ENCODE peak calls at places on chromosomes 4 and X, in four cellular contexts. One of them, this sample, is unnamed.

GRCh38 chr4:170336238-170336775 is 246.6 kb upstream of the AADAT start:
- DNase-seq in A549: no peak
- DNase-seq in GM12878: peak; percentile 64
- DNase-seq in HepG2: no peak
- DNase-seq in this sample: no peak

GRCh38 chrX:13212191-13212651 is 107.6 kb downstream of the ATXN3L start:
- DNase-seq in GM12878: no peak
- DNase-seq in HepG2: no peak
- DNase-seq in A549: no peak
- DNase-seq in this sample: peak; percentile 13

GRCh38 chr4:180615746-180616145 is 1627.5 kb upstream of the TENM3 start:
- DNase-seq in GM12878: no peak
- DNase-seq in HepG2: no peak
- DNase-seq in A549: no peak
- DNase-seq in this sample: no peak

GRCh38 chrX:77493677-77494553 is 46.7 kb downstream of the FGF16 start:
- DNase-seq in A549: peak; percentile 13
- DNase-seq in GM12878: no peak
- DNase-seq in HepG2: peak; percentile 7
- DNase-seq in this sample: peak; percentile 88

GRCh38 chr4:151227731-151228130 is 49.2 kb upstream of the PRSS48 start:
- DNase-seq in GM12878: no peak
- DNase-seq in HepG2: no peak
- DNase-seq in A549: peak; percentile 33
- DNase-seq in this sample: peak; percentile 78

GRCh38 chr4:112940364-112940763 is 109.1 kb upstream of the ANK2 start:
- DNase-seq in A549: no peak
- DNase-seq in GM12878: no peak
- DNase-seq in HepG2: no peak
- DNase-seq in this sample: no peak

GRCh38 chr4:48654015-48654664 is 125.9 kb downstream of the FRYL start:
- DNase-seq in GM12878: no peak
- DNase-seq in HepG2: no peak
- DNase-seq in A549: no peak
- DNase-seq in this sample: peak; percentile 49

GRCh38 chr4:121726642-121727268 is 30.0 kb upstream of the ANXA5 start:
- DNase-seq in A549: peak; percentile 61
- DNase-seq in GM12878: peak; percentile 47
- DNase-seq in HepG2: peak; percentile 64
- DNase-seq in this sample: peak; percentile 78

GRCh38 chr4:89575840-89576239 is 261.1 kb downstream of the SNCA start:
- DNase-seq in A549: no peak
- DNase-seq in HepG2: no peak
- DNase-seq in GM12878: no peak
- DNase-seq in this sample: no peak

DNA sequence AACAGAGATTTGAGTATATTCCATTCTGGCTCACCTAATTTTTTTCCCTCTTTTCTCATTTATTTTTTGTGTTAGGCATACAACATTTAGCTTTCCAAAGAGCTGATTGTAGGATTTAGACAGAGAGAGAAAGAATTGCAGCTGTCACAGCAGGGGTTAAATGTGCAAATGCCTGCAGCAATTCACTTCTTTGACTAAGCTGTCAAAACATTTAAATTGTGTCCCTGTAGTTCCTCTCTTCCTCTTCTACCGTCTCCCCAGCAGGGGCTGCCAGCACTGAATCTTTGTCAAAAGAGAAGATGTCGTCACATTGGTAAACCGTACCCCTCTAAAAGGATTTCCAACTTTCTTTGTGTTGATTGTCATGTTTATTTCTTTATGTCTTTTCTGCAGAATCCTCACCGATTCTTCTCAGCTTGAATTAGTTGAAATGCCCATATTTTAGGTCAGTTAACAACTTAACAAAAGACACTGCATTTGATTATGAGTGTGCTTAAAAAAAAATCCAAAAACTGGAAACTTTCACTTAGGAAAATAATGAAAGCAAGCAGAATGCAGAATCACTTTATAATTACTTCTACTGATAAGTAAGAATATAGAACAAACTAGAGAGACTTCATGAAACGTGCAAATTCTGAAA is 111.1 kb upstream of the PTPN13 start:
- DNase-seq in GM12878: no peak
- DNase-seq in HepG2: no peak
- DNase-seq in A549: no peak
- DNase-seq in this sample: no peak
- TF ChIP-seq CEBPB in GM12878: no peak
- TF ChIP-seq CEBPB in HepG2: no peak
- TF ChIP-seq CEBPB in A549: no peak
- TF ChIP-seq CEBPB in this sample: no peak

GRCh38 chrX:134377537-134377936 is 82.4 kb upstream of the HPRT1 start:
- DNase-seq in HepG2: peak; percentile 48
- DNase-seq in A549: peak; percentile 62
- DNase-seq in GM12878: no peak
- DNase-seq in this sample: peak; percentile 52

GRCh38 chrX:134373736-134374135 is 86.2 kb upstream of the HPRT1 start:
- DNase-seq in HepG2: no peak
- DNase-seq in A549: peak; percentile 1
- DNase-seq in GM12878: no peak
- DNase-seq in this sample: no peak

GRCh38 chrX:134375691-134376090 is 84.3 kb upstream of the HPRT1 start:
- DNase-seq in A549: no peak
- DNase-seq in HepG2: no peak
- DNase-seq in GM12878: no peak
- DNase-seq in this sample: no peak

GRCh38 chrX:134374294-134374693 is 85.7 kb upstream of the HPRT1 start:
- DNase-seq in A549: peak; percentile 1
- DNase-seq in GM12878: no peak
- DNase-seq in HepG2: no peak
- DNase-seq in this sample: no peak

DNA sequence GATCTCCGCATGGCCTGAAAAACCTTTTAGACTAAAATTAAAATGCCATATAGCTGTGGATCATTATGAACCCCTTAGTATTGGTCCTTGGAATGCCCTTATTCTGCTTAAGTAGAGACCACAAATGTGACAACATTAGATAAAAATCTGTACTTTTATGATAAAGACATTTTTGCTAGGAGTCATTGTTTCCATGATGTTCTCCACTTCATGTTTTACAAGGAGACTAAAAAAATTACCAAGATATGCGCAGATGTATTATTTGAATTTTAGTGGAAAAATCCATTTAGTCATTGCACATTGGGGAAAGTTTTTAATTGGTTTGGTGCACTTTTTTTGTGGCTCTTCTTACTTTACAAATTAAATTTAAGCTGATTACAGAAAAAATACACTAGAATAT is 85.1 kb upstream of the HPRT1 start:
- DNase-seq in A549: no peak
- DNase-seq in HepG2: no peak
- DNase-seq in GM12878: no peak
- DNase-seq in this sample: no peak
- TF ChIP-seq CEBPB in A549: no peak
- TF ChIP-seq CEBPB in HepG2: no peak
- TF ChIP-seq CEBPB in GM12878: no peak
- TF ChIP-seq CEBPB in this sample: no peak

DNA sequence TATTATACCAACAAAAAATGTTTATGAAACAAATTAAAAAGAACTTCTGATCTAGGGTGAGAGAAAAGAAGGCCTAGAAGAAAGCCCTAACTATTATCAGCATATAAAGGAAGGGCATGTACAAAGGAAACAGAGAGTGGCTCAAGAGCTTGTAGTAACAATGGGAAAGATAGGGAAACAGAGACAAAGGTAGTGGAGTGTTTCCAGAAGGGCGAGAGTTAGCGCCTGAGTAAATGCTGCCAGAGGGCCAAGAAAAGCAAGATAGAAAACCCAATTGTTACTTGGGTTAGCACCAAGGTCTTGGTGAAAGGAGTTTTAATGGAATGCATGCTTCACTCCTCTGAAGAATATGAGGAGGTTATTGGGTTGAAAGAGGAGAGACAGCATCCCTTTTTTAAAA is 16.5 kb upstream of the MSL3 start:
- DNase-seq in A549: no peak
- DNase-seq in GM12878: no peak
- DNase-seq in HepG2: no peak
- DNase-seq in this sample: no peak
- TF ChIP-seq CEBPB in A549: no peak
- TF ChIP-seq CEBPB in GM12878: no peak
- TF ChIP-seq CEBPB in HepG2: no peak
- TF ChIP-seq CEBPB in this sample: no peak

DNA sequence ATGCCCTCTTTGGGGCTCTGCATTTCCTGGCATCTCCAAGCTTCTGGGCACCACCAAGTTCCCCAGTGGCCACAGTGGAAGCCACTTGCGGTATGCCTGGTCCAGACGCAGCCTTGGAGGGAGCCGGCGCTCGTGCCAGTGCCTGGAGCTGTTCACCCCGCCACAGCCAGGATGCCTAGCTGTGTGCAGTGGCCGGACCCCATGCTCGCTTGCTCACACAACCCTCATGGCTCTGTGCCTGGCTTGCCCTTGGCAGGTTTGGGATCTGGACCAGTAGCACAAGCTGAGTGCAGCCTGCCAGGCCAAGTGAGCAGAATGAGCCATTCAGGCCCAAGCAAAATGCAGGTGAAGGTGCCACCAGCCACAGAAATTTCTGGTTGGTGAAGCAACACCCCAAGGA is 283.5 kb downstream of the EVC2 start:
- DNase-seq in GM12878: no peak
- DNase-seq in A549: no peak
- DNase-seq in HepG2: no peak
- DNase-seq in this sample: no peak
- TF ChIP-seq CEBPB in GM12878: no peak
- TF ChIP-seq CEBPB in A549: no peak
- TF ChIP-seq CEBPB in HepG2: no peak
- TF ChIP-seq CEBPB in this sample: no peak

GRCh38 chrX:63503541-63503940 is 152.4 kb upstream of the SPIN4 start:
- DNase-seq in GM12878: no peak
- DNase-seq in HepG2: no peak
- DNase-seq in A549: peak; percentile 3
- DNase-seq in this sample: peak; percentile 20
- TF ChIP-seq CEBPB in GM12878: no peak
- TF ChIP-seq CEBPB in HepG2: no peak
- TF ChIP-seq CEBPB in A549: no peak
- TF ChIP-seq CEBPB in this sample: no peak

GRCh38 chr4:94126669-94127068 is 81.0 kb upstream of the SMARCAD1 start:
- DNase-seq in GM12878: no peak
- DNase-seq in HepG2: peak; percentile 3
- DNase-seq in A549: peak; percentile 7
- DNase-seq in this sample: no peak

GRCh38 chr4:94131212-94131611 is 76.5 kb upstream of the SMARCAD1 start:
- DNase-seq in GM12878: no peak
- DNase-seq in A549: no peak
- DNase-seq in HepG2: no peak
- DNase-seq in this sample: no peak

DNA sequence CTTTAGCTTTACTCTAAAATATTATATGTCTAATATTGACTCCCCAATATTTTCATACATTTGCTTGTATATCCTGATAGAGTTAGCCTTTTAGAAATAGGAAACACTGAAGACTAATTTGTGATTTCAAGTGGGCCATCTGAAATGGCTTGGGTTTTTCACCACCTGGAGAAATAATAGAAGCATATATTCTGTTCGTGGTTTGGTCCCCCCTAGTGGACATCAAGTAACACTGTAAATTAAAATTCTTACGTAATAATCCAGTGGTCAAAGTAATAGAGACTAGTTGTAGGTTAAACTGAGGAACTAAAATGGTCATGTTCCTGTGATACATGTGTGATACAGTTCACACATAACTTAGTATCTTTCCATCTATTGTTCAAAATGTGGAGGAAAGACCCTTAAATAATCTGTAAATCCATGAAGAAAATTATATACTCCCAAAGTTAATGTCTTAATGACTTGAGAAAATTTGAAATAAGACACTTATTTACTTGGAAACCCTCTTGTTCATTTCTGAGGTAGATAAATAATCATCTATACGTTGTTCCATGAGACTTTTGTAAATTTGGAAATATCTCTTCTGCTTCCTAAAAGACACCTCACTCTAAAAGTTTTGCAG is 79.8 kb upstream of the SMARCAD1 start:
- DNase-seq in HepG2: peak; percentile 30
- DNase-seq in GM12878: no peak
- DNase-seq in A549: peak; percentile 49
- DNase-seq in this sample: peak; percentile 29
- TF ChIP-seq CEBPB in HepG2: peak; percentile 78
- TF ChIP-seq CEBPB in GM12878: no peak
- TF ChIP-seq CEBPB in A549: peak; percentile 79
- TF ChIP-seq CEBPB in this sample: peak; percentile 92

DNA sequence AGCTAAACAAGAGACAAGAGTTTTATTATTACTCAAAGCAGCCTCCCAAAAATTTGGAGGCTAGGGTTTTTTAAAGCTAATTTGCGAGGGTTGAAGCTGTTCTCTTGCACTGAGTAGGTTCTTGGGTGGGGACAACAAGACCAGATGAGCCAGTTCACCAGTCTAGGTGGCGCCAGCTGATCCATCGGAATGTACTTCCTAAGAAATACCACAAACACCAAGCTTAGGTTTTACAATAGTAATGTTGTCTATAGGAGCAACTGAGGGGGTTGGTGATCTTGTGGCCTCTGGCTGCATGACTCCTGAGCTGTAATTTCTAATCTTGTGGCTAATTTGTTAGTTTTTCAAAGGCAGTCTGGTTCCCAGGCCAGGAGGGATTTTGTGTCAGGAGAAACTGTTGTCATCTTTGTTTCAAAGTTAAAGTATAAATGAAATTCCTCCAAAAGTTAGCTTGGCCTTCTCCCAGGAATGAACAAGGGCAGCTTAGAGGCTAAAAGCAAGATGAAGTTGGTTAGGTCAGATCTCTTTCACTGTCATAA is 130.6 kb downstream of the SLC7A11 start:
- DNase-seq in GM12878: no peak
- DNase-seq in HepG2: peak; percentile 59
- DNase-seq in A549: no peak
- DNase-seq in this sample: peak; percentile 29
- TF ChIP-seq CEBPB in GM12878: no peak
- TF ChIP-seq CEBPB in HepG2: no peak
- TF ChIP-seq CEBPB in A549: no peak
- TF ChIP-seq CEBPB in this sample: no peak

DNA sequence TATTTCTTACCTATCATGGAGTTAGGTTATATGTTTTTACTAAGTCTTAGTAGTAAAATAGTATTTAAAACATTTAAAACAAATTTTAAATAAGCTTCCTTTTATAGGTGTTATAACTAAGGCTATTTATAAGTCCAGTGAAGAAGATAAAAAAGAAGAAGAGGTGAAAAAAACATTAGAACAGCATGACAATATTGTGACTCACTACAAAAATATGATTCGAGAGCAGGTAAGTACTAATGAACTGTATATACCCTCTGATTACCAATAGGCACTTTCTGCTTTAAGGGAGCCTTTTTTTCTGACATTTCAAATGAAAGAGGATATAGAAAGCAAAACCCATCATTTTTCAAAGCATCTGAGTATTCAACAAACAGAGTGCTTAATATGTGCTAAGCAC is 76.6 kb downstream of the USO1 start:
- DNase-seq in HepG2: no peak
- DNase-seq in GM12878: no peak
- DNase-seq in A549: no peak
- DNase-seq in this sample: peak; percentile 56
- TF ChIP-seq CEBPB in HepG2: no peak
- TF ChIP-seq CEBPB in GM12878: no peak
- TF ChIP-seq CEBPB in A549: no peak
- TF ChIP-seq CEBPB in this sample: no peak

This sample was measured in IMR-90.